ENCODE peak calls at places on chromosomes 12 and 14, in eight cellular contexts. One of them, this sample, is unnamed.

GRCh38 chr12:123024819-123025391 is 44.4 kb downstream of the ARL6IP4 start:
- DNase-seq in GM13976: no peak
- DNase-seq in lower leg skin: no peak
- DNase-seq in endodermal cell: no peak
- DNase-seq in cerebellum: peak
- DNase-seq in NCI-H146: peak
- DNase-seq in iris pigment epithelial cell: peak
- DNase-seq in GM20000: no peak
- DNase-seq in this sample: no peak

GRCh38 chr12:70982991-70983390 is 62.5 kb upstream of the PTPRR start:
- DNase-seq in GM20000: no peak
- DNase-seq in cerebellum: no peak
- DNase-seq in GM13976: no peak
- DNase-seq in endodermal cell: no peak
- DNase-seq in NCI-H146: no peak
- DNase-seq in iris pigment epithelial cell: peak
- DNase-seq in lower leg skin: no peak
- DNase-seq in this sample: peak

GRCh38 chr12:122062832-122063690 is 15.5 kb upstream of the MLXIP start:
- DNase-seq in NCI-H146: peak
- DNase-seq in lower leg skin: peak
- DNase-seq in GM20000: no peak
- DNase-seq in GM13976: no peak
- DNase-seq in endodermal cell: peak
- DNase-seq in iris pigment epithelial cell: peak
- DNase-seq in cerebellum: no peak
- DNase-seq in this sample: no peak

GRCh38 chr12:52924764-52925716 is 20.2 kb upstream of the KRT8 start:
- DNase-seq in cerebellum: no peak
- DNase-seq in GM20000: no peak
- DNase-seq in endodermal cell: peak
- DNase-seq in NCI-H146: no peak
- DNase-seq in GM13976: no peak
- DNase-seq in lower leg skin: no peak
- DNase-seq in iris pigment epithelial cell: peak
- DNase-seq in this sample: peak

GRCh38 chr12:15423629-15424028 is 101.3 kb downstream of the PTPRO start:
- DNase-seq in lower leg skin: no peak
- DNase-seq in GM20000: no peak
- DNase-seq in iris pigment epithelial cell: peak
- DNase-seq in cerebellum: no peak
- DNase-seq in NCI-H146: peak
- DNase-seq in endodermal cell: no peak
- DNase-seq in GM13976: no peak
- DNase-seq in this sample: no peak

GRCh38 chr12:6465467-6466183 is 4.9 kb downstream of the VAMP1 start:
- DNase-seq in endodermal cell: peak
- DNase-seq in iris pigment epithelial cell: peak
- DNase-seq in cerebellum: peak
- DNase-seq in GM13976: no peak
- DNase-seq in lower leg skin: peak
- DNase-seq in GM20000: no peak
- DNase-seq in NCI-H146: peak
- DNase-seq in this sample: no peak

GRCh38 chr14:56145965-56146364 is 27.8 kb downstream of the PELI2 start:
- DNase-seq in cerebellum: no peak
- DNase-seq in lower leg skin: no peak
- DNase-seq in endodermal cell: no peak
- DNase-seq in NCI-H146: no peak
- DNase-seq in GM20000: no peak
- DNase-seq in iris pigment epithelial cell: peak
- DNase-seq in GM13976: no peak
- DNase-seq in this sample: no peak

GRCh38 chr12:6540181-6540877 is 6.0 kb downstream of the GAPDH start:
- DNase-seq in NCI-H146: peak
- DNase-seq in GM20000: peak
- DNase-seq in endodermal cell: peak
- DNase-seq in GM13976: peak
- DNase-seq in cerebellum: no peak
- DNase-seq in lower leg skin: peak
- DNase-seq in iris pigment epithelial cell: peak
- DNase-seq in this sample: no peak

GRCh38 chr14:54591461-54592245 is 24.7 kb downstream of the SAMD4A start:
- DNase-seq in endodermal cell: no peak
- DNase-seq in GM13976: no peak
- DNase-seq in NCI-H146: no peak
- DNase-seq in iris pigment epithelial cell: no peak
- DNase-seq in GM20000: no peak
- DNase-seq in lower leg skin: no peak
- DNase-seq in cerebellum: no peak
- DNase-seq in this sample: no peak

GRCh38 chr12:8985213-8985612 is 4.1 kb upstream of the KLRG1 start:
- DNase-seq in endodermal cell: no peak
- DNase-seq in NCI-H146: no peak
- DNase-seq in GM13976: no peak
- DNase-seq in lower leg skin: no peak
- DNase-seq in GM20000: no peak
- DNase-seq in iris pigment epithelial cell: no peak
- DNase-seq in cerebellum: no peak
- DNase-seq in this sample: no peak

GRCh38 chr12:69843653-69844052 is 18.6 kb downstream of the MYRFL start:
- DNase-seq in lower leg skin: no peak
- DNase-seq in endodermal cell: no peak
- DNase-seq in GM20000: no peak
- DNase-seq in cerebellum: peak
- DNase-seq in iris pigment epithelial cell: no peak
- DNase-seq in GM13976: no peak
- DNase-seq in NCI-H146: no peak
- DNase-seq in this sample: no peak

GRCh38 chr14:61077946-61078738 is 97.1 kb downstream of the SLC38A6 start:
- DNase-seq in lower leg skin: no peak
- DNase-seq in cerebellum: no peak
- DNase-seq in endodermal cell: no peak
- DNase-seq in iris pigment epithelial cell: no peak
- DNase-seq in GM13976: no peak
- DNase-seq in GM20000: no peak
- DNase-seq in NCI-H146: no peak
- DNase-seq in this sample: no peak

GRCh38 chr12:78540621-78541336 is 323.8 kb upstream of the SYT1 start:
- DNase-seq in iris pigment epithelial cell: peak
- DNase-seq in cerebellum: no peak
- DNase-seq in GM20000: no peak
- DNase-seq in NCI-H146: no peak
- DNase-seq in GM13976: no peak
- DNase-seq in lower leg skin: no peak
- DNase-seq in endodermal cell: no peak
- DNase-seq in this sample: no peak

This sample was measured in kidney epithelial cell.